ENCODE peak calls at places on chromosomes 2 and 18, in eight cellular contexts. E is lower lobe of right lung, L is keratinocyte, D is spleen, P is IMR-90, O is colonic mucosa, J is prostate gland, I is body of pancreas. H is an unnamed sample.

GRCh38 chr2:215619989-215620388 is 184.1 kb upstream of the FN1 start:
- DNase-seq in E (peak), L (no peak), D (peak), P (no peak), O (peak), J (no peak), I (peak), H (peak)

GRCh38 chr18:72492497-72492896 is 51.6 kb downstream of the CBLN2 start:
- DNase-seq in E (no peak), L (no peak), D (no peak), P (no peak), O (no peak), J (no peak), I (no peak), H (no peak)

GRCh38 chr2:53509827-53510785 is 257.5 kb upstream of the CHAC2 start:
- DNase-seq in E (peak), L (no peak), D (no peak), P (no peak), O (no peak), J (no peak), I (no peak), H (no peak)

GRCh38 chr2:220107380-220107791 is 480.0 kb downstream of the SLC4A3 start:
- DNase-seq in E (no peak), L (no peak), D (no peak), P (peak), O (no peak), J (no peak), I (no peak), H (no peak)

GRCh38 chr18:78912862-78913261 is 66.8 kb upstream of the SALL3 start:
- DNase-seq in E (no peak), L (no peak), D (peak), P (no peak), O (no peak), J (no peak), I (no peak), H (no peak)

GRCh38 chr2:9914384-9915065 is 37.0 kb upstream of the GRHL1 start:
- DNase-seq in E (no peak), L (peak), D (no peak), P (peak), O (no peak), J (no peak), I (no peak), H (no peak)

GRCh38 chr2:11502740-11503292 is 31.0 kb upstream of the GREB1 start:
- DNase-seq in E (no peak), L (peak), D (no peak), P (peak), O (no peak), J (no peak), I (no peak), H (no peak)

GRCh38 chr2:54490863-54491262 is 34.7 kb downstream of the SPTBN1 start:
- DNase-seq in E (no peak), L (no peak), D (no peak), P (no peak), O (no peak), J (no peak), I (no peak), H (no peak)

GRCh38 chr2:72325592-72326422 is 178.1 kb upstream of the CYP26B1 start:
- DNase-seq in E (no peak), L (no peak), D (no peak), P (peak), O (peak), J (no peak), I (peak), H (peak)

GRCh38 chr2:174597347-174598047 is at the start of gene WIPF1:
- DNase-seq in E (no peak), L (no peak), D (no peak), P (peak), O (peak), J (no peak), I (peak), H (peak)

GRCh38 chr2:55364189-55365055 is 55.2 kb downstream of the CCDC88A start:
- DNase-seq in E (no peak), L (peak), D (no peak), P (peak), O (peak), J (peak), I (peak), H (no peak)

GRCh38 chr2:202032841-202033316 is 776 bp upstream of the FZD7 start:
- DNase-seq in E (peak), L (no peak), D (peak), P (peak), O (peak), J (peak), I (peak), H (peak)

GRCh38 chr18:26960901-26961300 is 95.4 kb upstream of the AQP4 start:
- DNase-seq in E (no peak), L (no peak), D (no peak), P (no peak), O (no peak), J (no peak), I (no peak), H (no peak)

GRCh38 chr2:120736202-120736954 is 710 bp downstream of the GLI2 start:
- DNase-seq in E (no peak), L (no peak), D (peak), P (no peak), O (peak), J (no peak), I (no peak), H (no peak)

GRCh38 chr2:50291535-50291934 is 740.4 kb downstream of the NRXN1 start:
- DNase-seq in E (no peak), L (no peak), D (no peak), P (no peak), O (no peak), J (no peak), I (no peak), H (no peak)

GRCh38 chr2:172489682-172490081 is 62.3 kb downstream of the ITGA6 start:
- DNase-seq in E (no peak), L (no peak), D (no peak), P (peak), O (no peak), J (no peak), I (no peak), H (no peak)

GRCh38 chr18:23819005-23819404 is 129.8 kb downstream of the LAMA3 start:
- DNase-seq in E (no peak), L (no peak), D (no peak), P (no peak), O (no peak), J (no peak), I (no peak), H (no peak)

GRCh38 chr18:13261658-13262357 is 43.2 kb downstream of the LDLRAD4 start:
- DNase-seq in E (no peak), L (no peak), D (no peak), P (no peak), O (no peak), J (no peak), I (no peak), H (no peak)

GRCh38 chr2:229713371-229714079 is 830 bp downstream of the DNER start:
- DNase-seq in E (no peak), L (no peak), D (no peak), P (no peak), O (no peak), J (no peak), I (no peak), H (no peak)

GRCh38 chr2:173033080-173033479 is 42.6 kb upstream of the MAP3K20 start:
- DNase-seq in E (no peak), L (no peak), D (no peak), P (peak), O (no peak), J (no peak), I (no peak), H (no peak)

GRCh38 chr18:43115076-43116035 is at the start of gene RIT2:
- DNase-seq in E (no peak), L (no peak), D (no peak), P (no peak), O (no peak), J (no peak), I (no peak), H (no peak)

GRCh38 chr2:6887783-6888192 is 10.2 kb downstream of the RSAD2 start:
- DNase-seq in E (no peak), L (no peak), D (no peak), P (no peak), O (no peak), J (no peak), I (no peak), H (no peak)

GRCh38 chr2:241007880-241008710 is 9.7 kb downstream of the SNED1 start:
- DNase-seq in E (peak), L (no peak), D (peak), P (no peak), O (no peak), J (peak), I (no peak), H (no peak)

GRCh38 chr2:240981871-240982800 is 16.3 kb upstream of the SNED1 start:
- DNase-seq in E (peak), L (no peak), D (peak), P (no peak), O (no peak), J (no peak), I (no peak), H (no peak)

GRCh38 chr2:103462712-103463111 is 700.9 kb downstream of the TMEM182 start:
- DNase-seq in E (no peak), L (no peak), D (no peak), P (no peak), O (no peak), J (no peak), I (no peak), H (no peak)

GRCh38 chr2:85760872-85761271 is 7.1 kb downstream of the ATOH8 start:
- DNase-seq in E (no peak), L (no peak), D (no peak), P (no peak), O (no peak), J (no peak), I (no peak), H (no peak)

GRCh38 chr2:3303583-3304406 is 73.8 kb downstream of the EIPR1 start:
- DNase-seq in E (peak), L (no peak), D (peak), P (peak), O (peak), J (peak), I (peak), H (peak)

GRCh38 chr2:5250482-5250881 is 441.7 kb upstream of the SOX11 start:
- DNase-seq in E (no peak), L (no peak), D (no peak), P (no peak), O (no peak), J (no peak), I (no peak), H (no peak)

GRCh38 chr2:61647044-61647443 is 108.9 kb upstream of the XPO1 start:
- DNase-seq in E (no peak), L (no peak), D (peak), P (peak), O (no peak), J (no peak), I (no peak), H (no peak)

GRCh38 chr2:121256720-121257475 is 28.1 kb downstream of the TFCP2L1 start:
- DNase-seq in E (no peak), L (no peak), D (peak), P (no peak), O (peak), J (peak), I (no peak), H (peak)

GRCh38 chr2:30705711-30706533 is 101.3 kb downstream of the CAPN13 start:
- DNase-seq in E (no peak), L (no peak), D (no peak), P (no peak), O (no peak), J (no peak), I (no peak), H (no peak)

GRCh38 chr2:237687666-237688065 is 60.3 kb downstream of the LRRFIP1 start:
- DNase-seq in E (peak), L (peak), D (peak), P (peak), O (peak), J (no peak), I (peak), H (peak)
- H3K27ac ChIP-seq in E (peak), L (peak), D (peak), P (no peak), O (peak), J (peak), I (no peak), H (no peak)

GRCh38 chr2:236934166-236934565 is 151.5 kb upstream of the COPS8 start:
- DNase-seq in E (no peak), L (no peak), D (no peak), P (no peak), O (peak), J (no peak), I (no peak), H (no peak)

GRCh38 chr2:236932711-236933300 is 152.9 kb upstream of the COPS8 start:
- DNase-seq in E (no peak), L (no peak), D (no peak), P (no peak), O (peak), J (no peak), I (no peak), H (no peak)

GRCh38 chr2:236933351-236933750 is 152.3 kb upstream of the COPS8 start:
- DNase-seq in E (no peak), L (no peak), D (no peak), P (no peak), O (no peak), J (no peak), I (no peak), H (no peak)

GRCh38 chr2:236928353-236929153 is 157.1 kb upstream of the COPS8 start:
- DNase-seq in E (no peak), L (no peak), D (no peak), P (no peak), O (peak), J (no peak), I (peak), H (peak)
- H3K4me3 ChIP-seq in E (peak), L (no peak), D (no peak), P (no peak), O (no peak), J (no peak), I (no peak), H (no peak)

GRCh38 chr2:18753722-18754121 is 164.4 kb upstream of the NT5C1B start:
- DNase-seq in E (no peak), L (no peak), D (no peak), P (no peak), O (no peak), J (no peak), I (no peak), H (no peak)
- H3K27ac ChIP-seq in E (no peak), L (no peak), D (no peak), P (no peak), O (no peak), J (no peak), I (no peak), H (no peak)

DNA sequence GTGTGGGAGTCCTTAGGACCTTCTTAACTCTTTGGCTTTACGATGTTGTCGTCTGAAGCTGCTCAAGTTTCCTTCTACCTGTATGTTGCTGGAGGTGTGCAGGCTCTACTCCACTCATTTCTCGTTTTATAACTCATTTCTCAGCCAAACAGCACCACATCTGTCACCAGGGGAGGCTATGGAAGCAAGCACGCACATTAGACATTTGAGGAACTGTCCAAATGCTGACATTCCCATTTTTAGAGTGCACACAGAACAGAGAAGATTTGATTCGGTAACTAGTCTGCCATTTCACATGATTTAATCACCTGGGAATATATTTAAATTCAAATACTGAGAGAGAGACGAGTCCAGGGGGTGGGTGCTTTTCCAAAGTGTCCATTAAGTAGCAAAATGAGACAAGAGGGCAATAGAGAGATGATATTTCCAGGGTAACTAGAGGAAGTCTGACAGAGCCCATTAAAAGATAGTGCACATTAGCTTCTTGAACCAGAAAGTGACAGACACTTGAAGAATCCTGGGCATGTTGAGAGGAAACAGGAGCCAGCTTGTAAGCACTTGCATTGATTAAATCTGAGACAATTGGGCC is 793.3 kb downstream of the TDRD15 start:
- DNase-seq in E (no peak), L (no peak), D (no peak), P (peak), O (no peak), J (no peak), I (no peak), H (no peak)
- H3K4me3 ChIP-seq in E (no peak), L (no peak), D (no peak), P (no peak), O (no peak), J (no peak), I (no peak), H (no peak)

GRCh38 chr2:187500585-187501359 is 52.7 kb upstream of the CALCRL start:
- DNase-seq in E (no peak), L (no peak), D (no peak), P (peak), O (no peak), J (no peak), I (no peak), H (peak)

GRCh38 chr2:187506416-187506815 is 47.8 kb downstream of the TFPI start:
- DNase-seq in E (no peak), L (no peak), D (no peak), P (no peak), O (no peak), J (no peak), I (no peak), H (no peak)

GRCh38 chr2:187502467-187502866 is 51.8 kb downstream of the TFPI start:
- DNase-seq in E (no peak), L (no peak), D (no peak), P (no peak), O (no peak), J (no peak), I (no peak), H (no peak)

GRCh38 chr2:187505064-187505672 is 49.1 kb downstream of the TFPI start:
- DNase-seq in E (no peak), L (no peak), D (no peak), P (no peak), O (no peak), J (no peak), I (no peak), H (no peak)

GRCh38 chr2:187504312-187504921 is 49.8 kb downstream of the TFPI start:
- DNase-seq in E (no peak), L (no peak), D (no peak), P (no peak), O (no peak), J (no peak), I (no peak), H (no peak)
- H3K27ac ChIP-seq in E (no peak), L (no peak), D (peak), P (no peak), O (no peak), J (no peak), I (no peak), H (no peak)

GRCh38 chr2:68772109-68772508 is 37.5 kb downstream of the ARHGAP25 start:
- DNase-seq in E (no peak), L (no peak), D (no peak), P (no peak), O (no peak), J (no peak), I (no peak), H (no peak)

GRCh38 chr2:68771211-68771721 is 36.7 kb downstream of the ARHGAP25 start:
- DNase-seq in E (no peak), L (no peak), D (no peak), P (peak), O (no peak), J (no peak), I (no peak), H (no peak)

GRCh38 chr2:68776124-68776523 is 41.5 kb downstream of the ARHGAP25 start:
- DNase-seq in E (no peak), L (no peak), D (no peak), P (no peak), O (no peak), J (no peak), I (no peak), H (no peak)

GRCh38 chr2:68775272-68775847 is 40.7 kb downstream of the ARHGAP25 start:
- DNase-seq in E (no peak), L (no peak), D (no peak), P (no peak), O (no peak), J (no peak), I (no peak), H (no peak)

DNA sequence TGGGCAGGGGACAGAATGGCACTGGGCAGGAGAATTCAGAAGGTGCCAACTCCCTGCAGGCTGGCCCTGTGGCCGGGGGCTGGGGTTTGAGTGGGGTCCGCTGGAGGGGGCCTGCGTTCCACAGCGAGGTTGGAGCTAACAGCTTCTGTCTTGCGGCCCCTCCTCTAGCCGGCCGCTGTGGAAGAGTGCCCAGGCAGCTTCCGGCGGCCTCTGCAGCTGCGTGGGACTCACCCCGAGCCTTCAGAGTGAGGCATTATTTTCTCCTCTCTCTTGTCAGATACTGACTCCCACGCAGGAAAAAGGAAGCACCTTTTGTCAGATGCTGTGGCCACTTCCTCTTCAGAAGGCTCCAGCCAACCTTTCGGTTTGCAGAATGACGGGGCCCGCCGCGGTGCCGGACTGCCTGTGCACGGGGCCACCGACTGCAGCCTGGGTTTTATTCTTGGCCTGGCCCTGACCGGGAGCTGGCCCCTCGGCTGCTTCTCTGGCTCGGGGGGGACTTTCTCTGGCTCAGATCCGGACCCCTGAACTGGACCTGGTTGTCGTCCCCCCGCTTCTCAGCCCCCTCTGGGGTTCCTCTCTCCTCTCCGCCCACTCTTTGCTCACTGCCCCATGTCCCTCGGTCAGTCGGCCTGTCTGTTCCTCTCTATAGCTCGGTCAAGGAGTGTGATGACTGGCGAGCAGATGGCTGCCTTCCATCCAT is 40.1 kb downstream of the ARHGAP25 start:
- DNase-seq in E (peak), L (no peak), D (peak), P (peak), O (peak), J (no peak), I (peak), H (peak)
- H3K4me3 ChIP-seq in E (peak), L (no peak), D (peak), P (no peak), O (peak), J (no peak), I (no peak), H (peak)

GRCh38 chr2:33365264-33365663 is 111.2 kb upstream of the RASGRP3 start:
- DNase-seq in E (no peak), L (no peak), D (no peak), P (no peak), O (no peak), J (no peak), I (no peak), H (no peak)
- H3K27ac ChIP-seq in E (no peak), L (no peak), D (no peak), P (no peak), O (no peak), J (no peak), I (no peak), H (no peak)

DNA sequence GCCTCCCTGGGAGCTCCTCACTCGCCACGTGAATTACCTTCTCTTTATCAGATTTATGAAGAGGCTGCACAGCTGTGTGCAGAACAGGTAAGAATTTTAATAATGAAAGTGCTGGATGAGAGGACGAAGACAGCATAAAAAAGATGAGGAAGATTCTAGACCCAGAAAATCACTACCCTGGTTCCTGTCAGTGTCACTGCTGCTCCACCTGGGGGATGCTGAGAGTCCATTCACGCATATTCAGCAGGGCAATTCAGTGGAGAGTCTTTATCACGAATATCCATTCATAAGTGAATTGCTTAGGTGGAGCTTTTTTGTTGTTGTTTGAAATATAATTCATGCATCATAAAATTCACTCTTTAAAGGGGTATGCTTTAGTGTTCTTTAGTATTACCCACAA is 52.0 kb downstream of the MRPL33 start:
- DNase-seq in E (no peak), L (no peak), D (no peak), P (no peak), O (no peak), J (no peak), I (no peak), H (no peak)
- H3K4me3 ChIP-seq in E (no peak), L (no peak), D (no peak), P (no peak), O (no peak), J (no peak), I (no peak), H (no peak)

DNA sequence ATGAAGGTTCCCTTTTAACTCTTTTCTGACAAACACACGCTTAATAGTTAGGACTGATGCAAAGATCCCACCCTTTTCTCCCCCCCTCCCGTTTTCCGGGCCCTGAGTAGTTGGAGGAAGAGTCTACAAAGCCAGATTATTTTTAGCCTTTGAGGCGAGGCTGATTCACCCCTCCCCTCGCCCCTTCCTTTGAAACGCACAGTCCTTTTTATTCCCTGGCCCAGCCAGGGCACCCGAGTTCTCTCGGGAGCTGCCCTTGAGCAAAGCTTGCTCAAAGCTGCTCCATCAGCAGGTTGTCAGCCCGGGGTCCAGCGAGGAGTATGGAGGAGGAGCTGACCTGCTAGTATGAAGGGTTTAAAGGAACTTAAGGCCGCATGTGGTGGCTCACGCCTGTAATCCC is 47.1 kb upstream of the SPRED2 start:
- DNase-seq in E (no peak), L (no peak), D (no peak), P (no peak), O (no peak), J (no peak), I (no peak), H (no peak)
- H3K27ac ChIP-seq in E (no peak), L (no peak), D (no peak), P (no peak), O (no peak), J (no peak), I (no peak), H (no peak)